ENCODE peak calls at places on chromosomes 1 and 21, in nine cellular contexts. One of them, this sample, is unnamed.

GRCh38 chr1:151352001-151352718 is 5.1 kb upstream of the RFX5 start:
- DNase-seq in transverse colon: no peak
- DNase-seq in A549: no peak
- DNase-seq in prostate gland: no peak
- DNase-seq in uterus: no peak
- DNase-seq in adrenal gland: no peak
- DNase-seq in tibial nerve: no peak
- DNase-seq in right lobe of liver: no peak
- DNase-seq in lower leg skin: no peak
- DNase-seq in this sample: peak

GRCh38 chr21:26888931-26889330 is 43.7 kb upstream of the ADAMTS1 start:
- DNase-seq in transverse colon: no peak
- DNase-seq in A549: no peak
- DNase-seq in prostate gland: no peak
- DNase-seq in uterus: no peak
- DNase-seq in adrenal gland: no peak
- DNase-seq in tibial nerve: no peak
- DNase-seq in right lobe of liver: no peak
- DNase-seq in lower leg skin: no peak
- DNase-seq in this sample: no peak

GRCh38 chr1:79785964-79786363 is 779.4 kb upstream of the ADGRL4 start:
- DNase-seq in transverse colon: no peak
- DNase-seq in A549: no peak
- DNase-seq in prostate gland: no peak
- DNase-seq in uterus: no peak
- DNase-seq in adrenal gland: no peak
- DNase-seq in tibial nerve: no peak
- DNase-seq in right lobe of liver: no peak
- DNase-seq in lower leg skin: no peak
- DNase-seq in this sample: no peak

GRCh38 chr21:38610573-38611251 is 112.4 kb upstream of the ERG start:
- DNase-seq in transverse colon: no peak
- DNase-seq in A549: no peak
- DNase-seq in prostate gland: no peak
- DNase-seq in uterus: no peak
- DNase-seq in adrenal gland: no peak
- DNase-seq in tibial nerve: no peak
- DNase-seq in right lobe of liver: no peak
- DNase-seq in lower leg skin: no peak
- DNase-seq in this sample: no peak

GRCh38 chr1:243742814-243743213 is 107.2 kb downstream of the AKT3 start:
- DNase-seq in transverse colon: no peak
- DNase-seq in A549: no peak
- DNase-seq in prostate gland: no peak
- DNase-seq in uterus: no peak
- DNase-seq in adrenal gland: no peak
- DNase-seq in tibial nerve: no peak
- DNase-seq in right lobe of liver: no peak
- DNase-seq in lower leg skin: no peak
- DNase-seq in this sample: no peak

GRCh38 chr1:16970132-16970910 is 10.1 kb downstream of the MFAP2 start:
- DNase-seq in transverse colon: no peak
- DNase-seq in A549: no peak
- DNase-seq in prostate gland: no peak
- DNase-seq in uterus: no peak
- DNase-seq in adrenal gland: no peak
- DNase-seq in tibial nerve: no peak
- DNase-seq in right lobe of liver: no peak
- DNase-seq in lower leg skin: no peak
- DNase-seq in this sample: no peak

GRCh38 chr1:115432061-115432460 is 94.0 kb upstream of the NGF start:
- DNase-seq in transverse colon: no peak
- DNase-seq in A549: no peak
- DNase-seq in prostate gland: no peak
- DNase-seq in uterus: no peak
- DNase-seq in adrenal gland: no peak
- DNase-seq in tibial nerve: no peak
- DNase-seq in right lobe of liver: no peak
- DNase-seq in lower leg skin: no peak
- DNase-seq in this sample: no peak

GRCh38 chr1:54334996-54335395 is 71.2 kb downstream of the SSBP3 start:
- DNase-seq in transverse colon: no peak
- DNase-seq in A549: no peak
- DNase-seq in prostate gland: no peak
- DNase-seq in uterus: no peak
- DNase-seq in adrenal gland: no peak
- DNase-seq in tibial nerve: no peak
- DNase-seq in right lobe of liver: no peak
- DNase-seq in lower leg skin: no peak
- DNase-seq in this sample: no peak

GRCh38 chr1:203669739-203670138 is 43.1 kb downstream of the ATP2B4 start:
- DNase-seq in transverse colon: no peak
- DNase-seq in A549: peak
- DNase-seq in prostate gland: no peak
- DNase-seq in uterus: no peak
- DNase-seq in adrenal gland: no peak
- DNase-seq in tibial nerve: no peak
- DNase-seq in right lobe of liver: no peak
- DNase-seq in lower leg skin: no peak
- DNase-seq in this sample: no peak
- TF ChIP-seq POLR2A in transverse colon: no peak
- TF ChIP-seq POLR2A in A549: no peak
- TF ChIP-seq POLR2A in prostate gland: no peak
- TF ChIP-seq POLR2A in uterus: no peak
- TF ChIP-seq POLR2A in adrenal gland: no peak
- TF ChIP-seq POLR2A in tibial nerve: no peak
- TF ChIP-seq POLR2A in right lobe of liver: no peak
- TF ChIP-seq POLR2A in lower leg skin: no peak
- TF ChIP-seq POLR2A in this sample: no peak

GRCh38 chr1:184502154-184502553 is 115.3 kb downstream of the C1orf21 start:
- DNase-seq in transverse colon: no peak
- DNase-seq in A549: no peak
- DNase-seq in prostate gland: no peak
- DNase-seq in uterus: no peak
- DNase-seq in adrenal gland: no peak
- DNase-seq in tibial nerve: no peak
- DNase-seq in right lobe of liver: no peak
- DNase-seq in lower leg skin: no peak
- DNase-seq in this sample: no peak

GRCh38 chr1:184503221-184503749 is 116.5 kb downstream of the C1orf21 start:
- DNase-seq in transverse colon: no peak
- DNase-seq in A549: no peak
- DNase-seq in prostate gland: no peak
- DNase-seq in uterus: no peak
- DNase-seq in adrenal gland: no peak
- DNase-seq in tibial nerve: no peak
- DNase-seq in right lobe of liver: no peak
- DNase-seq in lower leg skin: no peak
- DNase-seq in this sample: no peak

GRCh38 chr1:184506501-184506900 is 119.7 kb downstream of the C1orf21 start:
- DNase-seq in transverse colon: no peak
- DNase-seq in A549: no peak
- DNase-seq in prostate gland: no peak
- DNase-seq in uterus: no peak
- DNase-seq in adrenal gland: no peak
- DNase-seq in tibial nerve: no peak
- DNase-seq in right lobe of liver: no peak
- DNase-seq in lower leg skin: no peak
- DNase-seq in this sample: no peak

GRCh38 chr1:184504695-184505338 is 118.0 kb downstream of the C1orf21 start:
- DNase-seq in transverse colon: no peak
- DNase-seq in A549: no peak
- DNase-seq in prostate gland: no peak
- DNase-seq in uterus: no peak
- DNase-seq in adrenal gland: no peak
- DNase-seq in tibial nerve: no peak
- DNase-seq in right lobe of liver: no peak
- DNase-seq in lower leg skin: no peak
- DNase-seq in this sample: no peak

GRCh38 chr1:184504012-184504694 is 117.3 kb downstream of the C1orf21 start:
- DNase-seq in transverse colon: no peak
- DNase-seq in A549: no peak
- DNase-seq in prostate gland: peak
- DNase-seq in uterus: no peak
- DNase-seq in adrenal gland: no peak
- DNase-seq in tibial nerve: no peak
- DNase-seq in right lobe of liver: no peak
- DNase-seq in lower leg skin: no peak
- DNase-seq in this sample: no peak
- TF ChIP-seq POLR2A in transverse colon: no peak
- TF ChIP-seq POLR2A in A549: no peak
- TF ChIP-seq POLR2A in prostate gland: no peak
- TF ChIP-seq POLR2A in uterus: no peak
- TF ChIP-seq POLR2A in adrenal gland: no peak
- TF ChIP-seq POLR2A in tibial nerve: no peak
- TF ChIP-seq POLR2A in right lobe of liver: no peak
- TF ChIP-seq POLR2A in lower leg skin: no peak
- TF ChIP-seq POLR2A in this sample: no peak

GRCh38 chr1:50968884-50969610 is 998 bp upstream of the CDKN2C start:
- DNase-seq in transverse colon: peak
- DNase-seq in A549: no peak
- DNase-seq in prostate gland: peak
- DNase-seq in uterus: peak
- DNase-seq in adrenal gland: peak
- DNase-seq in tibial nerve: no peak
- DNase-seq in right lobe of liver: peak
- DNase-seq in lower leg skin: no peak
- DNase-seq in this sample: peak

GRCh38 chr1:50970927-50971582 is 1.0 kb downstream of the CDKN2C start:
- DNase-seq in transverse colon: no peak
- DNase-seq in A549: no peak
- DNase-seq in prostate gland: no peak
- DNase-seq in uterus: no peak
- DNase-seq in adrenal gland: no peak
- DNase-seq in tibial nerve: no peak
- DNase-seq in right lobe of liver: no peak
- DNase-seq in lower leg skin: no peak
- DNase-seq in this sample: peak

GRCh38 chr1:50968021-50968883 is 1.8 kb upstream of the CDKN2C start:
- DNase-seq in transverse colon: peak
- DNase-seq in A549: peak
- DNase-seq in prostate gland: peak
- DNase-seq in uterus: peak
- DNase-seq in adrenal gland: peak
- DNase-seq in tibial nerve: peak
- DNase-seq in right lobe of liver: peak
- DNase-seq in lower leg skin: peak
- DNase-seq in this sample: peak

GRCh38 chr1:50970508-50970885 is 452 bp downstream of the CDKN2C start:
- DNase-seq in transverse colon: no peak
- DNase-seq in A549: no peak
- DNase-seq in prostate gland: no peak
- DNase-seq in uterus: no peak
- DNase-seq in adrenal gland: no peak
- DNase-seq in tibial nerve: no peak
- DNase-seq in right lobe of liver: no peak
- DNase-seq in lower leg skin: no peak
- DNase-seq in this sample: no peak

DNA sequence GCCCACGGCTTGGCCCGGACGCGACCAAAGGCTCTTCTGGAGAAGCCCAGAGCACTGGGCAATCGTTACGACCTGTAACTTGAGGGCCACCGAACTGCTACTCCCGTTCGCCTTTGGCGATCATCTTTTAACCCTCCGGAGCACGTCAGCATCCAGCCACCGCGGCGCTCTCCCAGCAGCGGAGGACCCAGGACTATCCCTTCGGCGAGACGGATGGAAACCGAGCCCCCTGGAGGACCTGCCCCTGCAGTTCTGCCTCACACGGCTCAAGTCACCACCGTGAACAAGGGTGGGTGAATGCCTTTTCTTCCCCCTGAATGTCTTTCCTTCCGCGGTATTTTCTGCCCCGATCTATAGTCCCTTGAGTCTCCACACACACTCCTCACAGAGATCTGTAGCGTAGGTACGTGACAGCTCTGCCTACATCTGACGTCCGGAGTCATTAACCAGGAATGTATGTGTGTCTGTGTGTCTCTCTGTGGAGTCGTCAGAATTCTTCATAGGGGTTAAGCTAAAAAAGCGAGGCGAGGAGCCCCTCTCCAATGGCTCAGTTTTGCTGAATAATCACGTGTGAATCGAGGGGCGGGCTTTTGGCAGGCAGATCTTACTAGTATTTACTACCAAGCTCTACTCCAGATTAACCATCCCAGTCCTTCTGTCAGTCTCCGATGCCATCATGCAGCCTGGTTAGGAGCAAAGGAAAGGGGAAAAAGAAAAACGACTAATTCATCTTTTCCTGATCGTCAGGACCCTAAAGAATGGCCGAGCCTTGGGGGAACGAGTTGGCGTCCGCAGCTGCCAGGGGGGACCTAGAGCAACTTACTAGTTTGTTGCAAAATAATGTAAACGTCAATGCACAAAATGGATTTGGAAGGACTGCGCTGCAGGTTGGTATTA is at the start of gene CDKN2C:
- DNase-seq in transverse colon: peak
- DNase-seq in A549: no peak
- DNase-seq in prostate gland: peak
- DNase-seq in uterus: peak
- DNase-seq in adrenal gland: peak
- DNase-seq in tibial nerve: peak
- DNase-seq in right lobe of liver: peak
- DNase-seq in lower leg skin: peak
- DNase-seq in this sample: peak
- TF ChIP-seq POLR2A in transverse colon: peak
- TF ChIP-seq POLR2A in A549: no peak
- TF ChIP-seq POLR2A in prostate gland: peak
- TF ChIP-seq POLR2A in uterus: peak
- TF ChIP-seq POLR2A in adrenal gland: no peak
- TF ChIP-seq POLR2A in tibial nerve: peak
- TF ChIP-seq POLR2A in right lobe of liver: peak
- TF ChIP-seq POLR2A in lower leg skin: no peak
- TF ChIP-seq POLR2A in this sample: peak

GRCh38 chr1:94013331-94013925 is 104.2 kb upstream of the GCLM start:
- DNase-seq in transverse colon: no peak
- DNase-seq in A549: no peak
- DNase-seq in prostate gland: no peak
- DNase-seq in uterus: no peak
- DNase-seq in adrenal gland: no peak
- DNase-seq in tibial nerve: no peak
- DNase-seq in right lobe of liver: no peak
- DNase-seq in lower leg skin: no peak
- DNase-seq in this sample: no peak

GRCh38 chr1:94017155-94017829 is 103.7 kb downstream of the ABCA4 start:
- DNase-seq in transverse colon: no peak
- DNase-seq in A549: no peak
- DNase-seq in prostate gland: no peak
- DNase-seq in uterus: no peak
- DNase-seq in adrenal gland: no peak
- DNase-seq in tibial nerve: no peak
- DNase-seq in right lobe of liver: no peak
- DNase-seq in lower leg skin: no peak
- DNase-seq in this sample: peak

GRCh38 chr1:94014635-94015488 is 105.6 kb upstream of the GCLM start:
- DNase-seq in transverse colon: no peak
- DNase-seq in A549: no peak
- DNase-seq in prostate gland: no peak
- DNase-seq in uterus: no peak
- DNase-seq in adrenal gland: no peak
- DNase-seq in tibial nerve: no peak
- DNase-seq in right lobe of liver: no peak
- DNase-seq in lower leg skin: no peak
- DNase-seq in this sample: peak

GRCh38 chr1:94014087-94014486 is 104.9 kb upstream of the GCLM start:
- DNase-seq in transverse colon: no peak
- DNase-seq in A549: no peak
- DNase-seq in prostate gland: no peak
- DNase-seq in uterus: no peak
- DNase-seq in adrenal gland: no peak
- DNase-seq in tibial nerve: no peak
- DNase-seq in right lobe of liver: no peak
- DNase-seq in lower leg skin: no peak
- DNase-seq in this sample: no peak

GRCh38 chr1:94015489-94015817 is 105.5 kb downstream of the ABCA4 start:
- DNase-seq in transverse colon: no peak
- DNase-seq in A549: no peak
- DNase-seq in prostate gland: no peak
- DNase-seq in uterus: no peak
- DNase-seq in adrenal gland: no peak
- DNase-seq in tibial nerve: no peak
- DNase-seq in right lobe of liver: no peak
- DNase-seq in lower leg skin: no peak
- DNase-seq in this sample: no peak
- TF ChIP-seq POLR2A in transverse colon: no peak
- TF ChIP-seq POLR2A in A549: no peak
- TF ChIP-seq POLR2A in prostate gland: no peak
- TF ChIP-seq POLR2A in uterus: no peak
- TF ChIP-seq POLR2A in adrenal gland: no peak
- TF ChIP-seq POLR2A in tibial nerve: no peak
- TF ChIP-seq POLR2A in right lobe of liver: no peak
- TF ChIP-seq POLR2A in lower leg skin: no peak
- TF ChIP-seq POLR2A in this sample: no peak

This sample was measured in erythroblast.